ENCODE peak calls at places on chromosomes 4 and X, in eight cellular contexts. O is OCI-LY7, P is GM13976, F is Peyer's patch, J is breast epithelium, L is choroid plexus epithelial cell, A is fibroblast of pulmonary artery, Q is adrenal gland. N is an unnamed sample.

GRCh38 chr4:167614866-167615265 is 380.6 kb upstream of the SPOCK3 start:
- DNase-seq in F (no peak), P (no peak), J (no peak), Q (no peak), A (peak; percentile 25), O (no peak), L (peak; percentile 2), N (peak; percentile 44)

GRCh38 chrX:24357101-24357500 is 3.3 kb upstream of the SUPT20HL1 start:
- DNase-seq in J (no peak), F (no peak), O (no peak), L (peak; percentile 30), Q (no peak), A (peak; percentile 63), P (no peak), N (no peak)

GRCh38 chr4:188399834-188400233 is 260.6 kb downstream of the TRIML1 start:
- DNase-seq in P (no peak), Q (no peak), F (no peak), O (no peak), L (no peak), A (no peak), J (no peak), N (no peak)

GRCh38 chrX:134622813-134623185 is 35.5 kb downstream of the PLAC1 start:
- DNase-seq in O (no peak), A (peak; percentile 25), F (no peak), J (no peak), L (peak; percentile 48), Q (no peak), P (no peak), N (peak; percentile 33)

GRCh38 chr4:153222790-153223417 is 18.7 kb downstream of the TRIM2 start:
- DNase-seq in J (no peak), P (peak; percentile 65), Q (peak; percentile 67), F (peak; percentile 25), A (peak; percentile 43), L (peak; percentile 48), O (no peak), N (peak; percentile 52)

GRCh38 chrX:72268601-72269365 is 8.3 kb downstream of the RPS4X start:
- DNase-seq in J (no peak), L (peak; percentile 93), Q (no peak), F (no peak), O (no peak), A (peak; percentile 60), P (no peak), N (peak; percentile 90)

GRCh38 chrX:151765026-151765425 is 30.5 kb downstream of the CNGA2 start:
- DNase-seq in P (no peak), L (no peak), F (no peak), J (no peak), O (no peak), Q (no peak), A (no peak), N (no peak)

GRCh38 chrX:139931646-139932076 is 1.2 kb downstream of the ATP11C start:
- DNase-seq in Q (peak; percentile 14), L (peak; percentile 50), P (peak; percentile 11), A (no peak), J (peak; percentile 19), O (no peak), F (no peak), N (no peak)

GRCh38 chr4:183100827-183101226 is 1.8 kb downstream of the WWC2 start:
- DNase-seq in P (no peak), F (no peak), A (no peak), L (no peak), J (no peak), Q (no peak), O (no peak), N (no peak)

GRCh38 chr4:183098080-183098722 is 856 bp upstream of the WWC2 start:
- DNase-seq in P (peak; percentile 60), Q (peak; percentile 57), O (no peak), L (peak; percentile 59), A (peak; percentile 61), J (peak; percentile 28), F (no peak), N (peak; percentile 45)

GRCh38 chr4:183098723-183099536 is at the start of gene WWC2:
- DNase-seq in Q (peak; percentile 87), O (no peak), P (peak; percentile 64), F (peak; percentile 37), L (peak; percentile 92), A (peak; percentile 95), J (peak; percentile 83), N (peak; percentile 95)

GRCh38 chr4:183100298-183100599 is 1.2 kb downstream of the WWC2 start:
- DNase-seq in F (no peak), A (no peak), P (no peak), J (no peak), L (no peak), O (no peak), Q (no peak), N (no peak)

DNA sequence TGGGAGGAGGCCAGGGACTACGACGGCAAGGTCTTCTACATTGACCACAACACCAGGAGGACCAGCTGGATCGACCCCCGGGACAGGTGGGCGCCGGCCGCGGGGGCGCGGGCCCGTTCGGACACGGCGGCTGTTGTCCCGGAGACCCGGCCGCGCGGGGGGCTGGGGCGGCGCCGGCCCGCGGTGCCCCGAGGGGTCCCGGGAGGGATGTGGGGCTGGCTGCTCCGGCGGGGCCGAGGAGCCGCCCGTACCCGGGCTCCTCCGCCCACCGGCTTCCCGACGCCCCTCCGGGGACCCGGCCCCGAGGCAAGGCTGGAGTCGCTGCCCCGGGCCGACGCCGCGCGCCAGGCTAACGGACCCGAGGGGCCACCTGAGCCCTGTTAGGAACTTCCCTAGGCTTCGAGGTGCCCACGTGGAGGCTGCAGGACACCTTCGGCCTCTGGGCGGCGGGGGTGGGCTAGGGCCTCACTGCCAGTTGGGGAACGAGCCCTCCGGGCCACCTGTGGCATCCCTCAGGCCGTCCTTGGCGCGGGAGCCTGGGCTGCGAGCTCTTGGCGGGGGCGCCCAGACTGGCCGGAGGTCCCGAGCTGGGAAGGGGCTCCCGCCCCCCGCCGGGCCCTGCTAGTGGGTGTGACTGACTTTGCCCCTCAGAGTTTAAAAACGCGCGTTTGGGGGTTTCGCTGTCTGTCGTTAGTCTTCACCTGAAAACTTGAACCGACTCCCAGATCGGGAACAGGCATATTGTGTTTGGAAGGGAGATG is 660 bp downstream of the WWC2 start:
- DNase-seq in J (no peak), A (no peak), O (no peak), F (no peak), Q (peak; percentile 43), P (peak; percentile 31), L (peak; percentile 23), N (no peak)
- TF ChIP-seq CTCF in J (no peak), A (no peak), O (no peak), F (no peak), Q (no peak), P (no peak), L (peak; percentile 27), N (peak; percentile 30)

DNA sequence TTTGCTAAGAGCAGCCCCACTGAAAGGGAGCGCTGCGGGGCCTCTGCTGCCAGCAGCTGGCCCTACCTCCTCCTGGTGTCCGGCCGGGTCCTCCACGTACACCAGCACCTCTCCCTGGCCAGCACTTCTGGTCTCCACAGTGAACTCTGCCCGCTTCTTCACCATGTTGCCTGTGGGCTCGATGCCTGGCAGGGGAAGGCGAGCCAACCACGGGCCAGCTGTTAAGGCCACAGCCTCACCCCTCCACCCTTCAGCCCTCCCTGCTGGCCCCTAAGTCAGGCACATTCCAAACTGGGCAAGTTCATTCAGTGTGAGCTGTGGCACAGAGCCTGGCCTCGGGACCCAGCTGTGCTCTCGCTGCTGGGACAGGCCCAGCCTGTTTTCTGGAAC is 7.8 kb downstream of the FLNA start:
- DNase-seq in O (no peak), Q (no peak), L (no peak), P (no peak), J (peak; percentile 52), A (no peak), F (no peak), N (no peak)
- TF ChIP-seq CTCF in O (no peak), Q (no peak), L (no peak), P (no peak), J (no peak), A (no peak), F (no peak), N (no peak)

GRCh38 chrX:131729295-131729694 is 185.4 kb downstream of the OR13H1 start:
- DNase-seq in O (no peak), J (peak; percentile 90), F (peak; percentile 86), Q (peak; percentile 88), A (no peak), L (no peak), P (peak; percentile 28), N (peak; percentile 88)
- TF ChIP-seq CTCF in O (no peak), J (no peak), F (no peak), Q (peak; percentile 57), A (no peak), L (no peak), P (peak; percentile 39), N (peak; percentile 18)

GRCh38 chrX:12945494-12945893 is 29.4 kb upstream of the TMSB4X start:
- DNase-seq in J (no peak), L (no peak), A (no peak), F (no peak), O (no peak), P (no peak), Q (no peak), N (no peak)
- TF ChIP-seq CTCF in J (no peak), L (no peak), A (no peak), F (no peak), O (no peak), P (no peak), Q (no peak), N (no peak)

GRCh38 chr4:84583871-84584373 is 995 bp downstream of the CDS1 start:
- DNase-seq in O (no peak), J (no peak), Q (no peak), P (peak; percentile 35), A (no peak), F (no peak), L (peak; percentile 25), N (no peak)
- TF ChIP-seq CTCF in O (no peak), J (no peak), Q (peak; percentile 10), P (no peak), A (no peak), F (peak; percentile 28), L (no peak), N (no peak)

GRCh38 chrX:155666741-155667140 is 54.0 kb upstream of the TMLHE start:
- DNase-seq in O (no peak), J (no peak), F (no peak), P (no peak), A (no peak), L (no peak), Q (no peak), N (no peak)

GRCh38 chrX:155662297-155662696 is 49.5 kb upstream of the TMLHE start:
- DNase-seq in O (no peak), L (peak; percentile 9), P (no peak), Q (no peak), F (no peak), J (no peak), A (peak; percentile 3), N (no peak)
- TF ChIP-seq CTCF in O (peak; percentile 35), L (peak; percentile 47), P (no peak), Q (peak; percentile 16), F (peak; percentile 52), J (no peak), A (peak; percentile 18), N (peak; percentile 22)

GRCh38 chrX:115344885-115345653 is 55.6 kb downstream of the LUZP4 start:
- DNase-seq in J (peak; percentile 84), P (no peak), L (peak; percentile 98), F (no peak), A (peak; percentile 97), Q (peak; percentile 79), O (no peak), N (peak; percentile 96)
- TF ChIP-seq CTCF in J (no peak), P (no peak), L (peak; percentile 34), F (no peak), A (no peak), Q (peak; percentile 11), O (no peak), N (no peak)

N was measured in astrocyte of the spinal cord.